ENCODE peak calls at places on chromosome 12, in nine cellular contexts. G, M, V, H, A, E, J, X and U are unnamed samples.

GRCh38 chr12:70290126-70290525 is 46.9 kb downstream of the CNOT2 start:
- DNase-seq in G (peak; percentile 10), M (no peak), V (no peak), H (no peak), A (no peak), E (peak; percentile 10), J (peak; percentile 61), X (no peak), U (no peak)

GRCh38 chr12:110088936-110089335 is 35.2 kb upstream of the IFT81 start:
- DNase-seq in G (no peak), M (no peak), V (no peak), H (no peak), A (no peak), E (no peak), J (no peak), X (no peak), U (no peak)

GRCh38 chr12:124007810-124008570 is 35.0 kb downstream of the ZNF664 start:
- DNase-seq in G (peak; percentile 62), M (no peak), V (no peak), H (no peak), A (no peak), E (peak; percentile 21), J (no peak), X (no peak), U (no peak)

GRCh38 chr12:64088431-64089349 is 133.4 kb downstream of the KICS2 start:
- DNase-seq in G (peak; percentile 97), M (no peak), V (peak; percentile 89), H (no peak), A (peak; percentile 91), E (peak; percentile 95), J (peak; percentile 92), X (peak; percentile 29), U (peak; percentile 9)

GRCh38 chr12:124049451-124050094 is 76.6 kb downstream of the ZNF664 start:
- DNase-seq in G (no peak), M (no peak), V (no peak), H (no peak), A (no peak), E (no peak), J (peak; percentile 39), X (no peak), U (no peak)

GRCh38 chr12:49288412-49288853 is 6.5 kb upstream of the PRPH start:
- DNase-seq in G (peak; percentile 69), M (no peak), V (peak; percentile 70), H (no peak), A (peak; percentile 46), E (peak; percentile 67), J (peak; percentile 57), X (peak; percentile 75), U (no peak)

GRCh38 chr12:3753549-3754284 is 808 bp upstream of the CRACR2A start:
- DNase-seq in G (peak; percentile 49), M (no peak), V (no peak), H (no peak), A (no peak), E (peak; percentile 59), J (no peak), X (no peak), U (no peak)

GRCh38 chr12:100984821-100985220 is 190.2 kb downstream of the ANO4 start:
- DNase-seq in G (no peak), M (no peak), V (no peak), H (no peak), A (no peak), E (no peak), J (no peak), X (no peak), U (no peak)

GRCh38 chr12:118098911-118099671 is 4.7 kb downstream of the VSIG10 start:
- DNase-seq in G (no peak), M (no peak), V (no peak), H (no peak), A (no peak), E (no peak), J (no peak), X (no peak), U (no peak)

GRCh38 chr12:94644141-94644575 is 6.2 kb downstream of the TMCC3 start:
- DNase-seq in G (peak; percentile 71), M (no peak), V (no peak), H (no peak), A (no peak), E (peak; percentile 65), J (peak; percentile 83), X (no peak), U (no peak)

GRCh38 chr12:83573676-83574075 is 887.0 kb downstream of the TMTC2 start:
- DNase-seq in G (peak; percentile 64), M (no peak), V (peak; percentile 32), H (no peak), A (peak; percentile 88), E (peak; percentile 18), J (no peak), X (no peak), U (no peak)

GRCh38 chr12:116520801-116521471 is 38.2 kb upstream of the MAP1LC3B2 start:
- DNase-seq in G (peak; percentile 65), M (no peak), V (no peak), H (peak; percentile 72), A (no peak), E (peak; percentile 75), J (peak; percentile 29), X (no peak), U (no peak)

GRCh38 chr12:119589087-119589486 is 4.5 kb upstream of the TMEM233 start:
- DNase-seq in G (peak; percentile 49), M (no peak), V (no peak), H (no peak), A (no peak), E (peak; percentile 71), J (no peak), X (no peak), U (no peak)

GRCh38 chr12:4320287-4320858 is 640 bp upstream of the TIGAR start:
- DNase-seq in G (no peak), M (no peak), V (no peak), H (no peak), A (no peak), E (no peak), J (no peak), X (peak; percentile 81), U (no peak)

GRCh38 chr12:81758421-81759214 is 532 bp downstream of the PPFIA2 start:
- DNase-seq in G (peak; percentile 41), M (peak; percentile 80), V (no peak), H (no peak), A (no peak), E (peak; percentile 51), J (no peak), X (no peak), U (peak; percentile 68)

GRCh38 chr12:105927553-105927952 is 211.2 kb downstream of the NUAK1 start:
- DNase-seq in G (no peak), M (no peak), V (no peak), H (no peak), A (no peak), E (no peak), J (no peak), X (no peak), U (no peak)

GRCh38 chr12:41190360-41190759 is 2.2 kb downstream of the PDZRN4 start:
- DNase-seq in G (peak; percentile 25), M (no peak), V (peak; percentile 41), H (no peak), A (no peak), E (peak; percentile 18), J (peak; percentile 34), X (peak; percentile 10), U (no peak)
- H3K4me3 ChIP-seq in G (no peak overlapping the region), M (no peak overlapping the region), V (peak overlapping the region; percentile 40), H (peak overlapping the region; percentile 66), A (no peak overlapping the region), E (peak overlapping the region; percentile 29), J (no peak overlapping the region), X (no peak overlapping the region), U (peak overlapping the region; percentile 65)

GRCh38 chr12:12398026-12398859 is 41.4 kb downstream of the BORCS5 start:
- DNase-seq in G (peak; percentile 96), M (no peak), V (peak; percentile 62), H (no peak), A (no peak), E (peak; percentile 98), J (peak; percentile 75), X (peak; percentile 80), U (peak; percentile 86)
- TF ChIP-seq CTCF in G (peak; percentile 40), M (no peak), V (no peak), H (no peak), A (no peak), E (no peak), J (peak; percentile 8), X (no peak), U (no peak)

GRCh38 chr12:128365831-128366231 is 98.9 kb downstream of the TMEM132C start:
- DNase-seq in G (peak; percentile 1), M (no peak), V (peak; percentile 27), H (no peak), A (no peak), E (peak; percentile 2), J (no peak), X (no peak), U (no peak)
- H3K4me3 ChIP-seq in G (no peak overlapping the region), M (peak overlapping the region; percentile 1), V (peak overlapping the region; percentile 51), H (peak overlapping the region; percentile 56), A (no peak overlapping the region), E (peak overlapping the region; percentile 14), J (no peak overlapping the region), X (no peak overlapping the region), U (peak overlapping the region; percentile 34)

GRCh38 chr12:104106965-104107364 is 31.0 kb downstream of the NFYB start:
- DNase-seq in G (no peak), M (no peak), V (no peak), H (no peak), A (no peak), E (no peak), J (no peak), X (no peak), U (no peak)

GRCh38 chr12:104108755-104109445 is 29.1 kb downstream of the NFYB start:
- DNase-seq in G (peak; percentile 95), M (peak; percentile 73), V (peak; percentile 92), H (peak; percentile 76), A (peak; percentile 75), E (peak; percentile 82), J (peak; percentile 90), X (peak; percentile 86), U (peak; percentile 29)

GRCh38 chr12:104105461-104105860 is 32.5 kb downstream of the NFYB start:
- DNase-seq in G (no peak), M (no peak), V (no peak), H (no peak), A (no peak), E (peak; percentile 28), J (no peak), X (no peak), U (no peak)

GRCh38 chr12:104115587-104115975 is 22.4 kb downstream of the NFYB start:
- DNase-seq in G (no peak), M (no peak), V (no peak), H (no peak), A (no peak), E (no peak), J (no peak), X (no peak), U (no peak)

DNA sequence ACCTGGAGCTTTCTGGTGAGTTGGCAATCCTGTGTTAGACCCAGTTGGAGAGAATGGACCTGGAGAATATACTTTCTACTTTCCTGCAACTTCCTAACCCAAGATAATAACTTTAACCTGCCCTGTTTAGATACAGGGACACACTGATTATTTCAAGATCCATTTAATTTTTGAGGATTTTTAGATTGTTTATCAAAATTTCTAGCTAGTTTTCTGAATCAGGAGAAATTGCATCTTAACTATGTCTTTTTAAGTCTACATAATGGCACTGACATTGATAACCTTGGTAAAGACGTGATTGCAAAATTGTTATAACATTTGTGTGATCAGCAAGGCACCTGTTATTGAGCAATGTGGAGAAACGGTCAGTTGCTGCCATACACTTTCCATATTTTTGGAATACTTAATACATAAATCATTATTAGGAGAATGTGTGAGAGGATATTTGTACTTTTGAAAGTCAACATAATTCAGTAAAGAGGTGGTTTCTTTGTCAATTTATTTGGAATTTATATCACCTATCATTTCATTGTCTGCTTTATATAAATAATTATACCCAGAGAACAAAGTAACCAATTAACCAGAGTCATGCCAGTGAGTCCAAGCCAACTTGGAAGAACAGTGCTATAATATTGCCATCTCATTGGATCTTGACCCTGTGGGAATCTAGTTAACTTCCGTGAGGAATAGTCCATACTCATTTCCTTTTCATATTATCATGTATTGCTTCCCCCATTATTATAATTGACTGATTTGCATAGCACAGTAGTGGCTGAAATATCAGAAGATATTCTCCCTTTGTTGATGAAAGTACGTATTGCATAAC is 28.4 kb downstream of the NFYB start:
- DNase-seq in G (no peak), M (no peak), V (no peak), H (no peak), A (no peak), E (no peak), J (no peak), X (no peak), U (no peak)
- TF ChIP-seq CTCF in G (no peak), M (no peak), V (no peak), H (no peak), A (no peak), E (no peak), J (no peak), X (no peak), U (no peak)